ENCODE peak calls at places on chromosomes 4 and X, in six cellular contexts. O is AG09309, Y is cardiac fibroblast, T is right lobe of liver, S is A549, C is nephron progenitor cell. M is an unnamed sample.
A peak's percentile ranks its signal among the peaks of the same experiment; 100 is the strongest.

GRCh38 chr4:186900232-186900900 is 176.7 kb upstream of the FAT1 start:
- DNase-seq in O (peak; percentile 45), Y (peak; percentile 54), T (no peak), S (peak; percentile 42), C (no peak), M (peak; percentile 47)

GRCh38 chr4:83605744-83606172 is 69.8 kb downstream of the GPAT3 start:
- DNase-seq in O (no peak), Y (no peak), T (no peak), S (no peak), C (no peak), M (no peak)

GRCh38 chr4:100935090-100935489 is 412.2 kb downstream of the PPP3CA start:
- DNase-seq in O (no peak), Y (peak; percentile 5), T (no peak), S (peak; percentile 35), C (no peak), M (peak; percentile 52)

GRCh38 chr4:26346203-26346620 is 25.4 kb downstream of the RBPJ start:
- DNase-seq in O (no peak), Y (peak; percentile 76), T (no peak), S (no peak), C (no peak), M (no peak)

GRCh38 chrX:130282151-130282550 is 13.5 kb upstream of the ZNF280C start:
- DNase-seq in O (no peak), Y (no peak), T (no peak), S (no peak), C (no peak), M (no peak)

GRCh38 chrX:96752776-96753175 is 68.1 kb downstream of the DIAPH2 start:
- DNase-seq in O (no peak), Y (no peak), T (no peak), S (no peak), C (no peak), M (no peak)

GRCh38 chr4:99201687-99202086 is 17.4 kb downstream of the ADH6 start:
- DNase-seq in O (peak; percentile 14), Y (peak; percentile 83), T (no peak), S (no peak), C (no peak), M (peak; percentile 21)

GRCh38 chr4:137474711-137475301 is 57.5 kb downstream of the PCDH18 start:
- DNase-seq in O (no peak), Y (peak; percentile 85), T (no peak), S (no peak), C (no peak), M (peak; percentile 25)

GRCh38 chrX:151722241-151722846 is 6.5 kb downstream of the FATE1 start:
- DNase-seq in O (no peak), Y (peak; percentile 23), T (peak; percentile 56), S (peak; percentile 12), C (peak; percentile 62), M (no peak)

GRCh38 chrX:34638116-34638515 is 19.0 kb downstream of the TMEM47 start:
- DNase-seq in O (no peak), Y (peak; percentile 57), T (no peak), S (peak; percentile 31), C (no peak), M (peak; percentile 57)

DNA sequence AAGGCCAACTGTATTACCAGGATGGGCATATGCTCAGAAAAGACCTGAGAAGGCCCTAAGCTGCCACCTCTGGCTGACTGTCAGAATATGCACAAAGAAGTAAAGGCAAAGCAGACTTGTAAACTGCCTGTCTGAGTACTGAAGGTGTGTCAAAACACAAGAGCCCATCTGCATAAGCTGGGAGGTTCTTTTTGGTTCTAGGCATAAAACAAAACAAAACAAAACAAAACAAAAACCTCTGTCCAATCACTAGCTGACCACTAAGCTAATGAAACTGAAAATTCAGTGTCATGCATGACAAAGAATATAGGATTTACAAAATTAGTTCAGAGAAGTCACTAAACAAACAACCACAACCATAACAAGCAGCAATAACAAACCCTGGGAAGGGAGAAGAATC is 20.6 kb downstream of the SH3D19 start:
- DNase-seq in O (no peak), Y (no peak), T (no peak), S (peak; percentile 14), C (no peak), M (peak; percentile 37)
- TF ChIP-seq CTCF in O (no peak), Y (no peak), T (no peak), S (no peak), C (no peak), M (no peak)

DNA sequence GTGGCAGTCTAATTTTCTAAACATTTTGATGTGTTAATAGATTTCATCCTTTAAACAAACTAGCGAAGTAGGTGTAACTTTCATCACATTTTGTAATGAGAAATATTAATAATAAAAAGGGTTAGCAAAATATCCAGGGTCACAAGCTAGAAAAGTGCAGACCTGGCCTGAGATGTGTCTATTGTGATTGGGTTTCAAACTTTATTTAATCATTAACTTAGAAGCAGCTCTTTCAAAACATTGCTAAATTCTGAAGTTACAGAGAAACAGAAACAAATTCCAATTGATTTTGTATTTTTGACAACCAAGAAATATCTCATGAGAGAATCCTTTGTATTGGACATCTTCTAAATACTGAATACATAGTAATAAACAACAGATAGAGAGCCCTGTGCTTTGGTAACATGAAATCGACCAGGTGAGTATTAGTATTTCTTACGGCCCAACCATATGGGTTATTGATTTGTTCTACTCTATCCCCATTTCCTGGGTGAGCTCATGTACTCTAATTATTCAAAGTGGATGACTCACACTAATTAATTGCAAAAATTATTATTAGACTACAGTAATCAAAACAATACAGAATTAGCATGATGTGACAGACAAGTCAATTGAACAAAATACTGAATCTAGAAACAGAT is 1093.8 kb upstream of the AGA start:
- DNase-seq in O (no peak), Y (no peak), T (no peak), S (no peak), C (no peak), M (no peak)
- TF ChIP-seq CTCF in O (no peak), Y (no peak), T (no peak), S (no peak), C (no peak), M (no peak)

DNA sequence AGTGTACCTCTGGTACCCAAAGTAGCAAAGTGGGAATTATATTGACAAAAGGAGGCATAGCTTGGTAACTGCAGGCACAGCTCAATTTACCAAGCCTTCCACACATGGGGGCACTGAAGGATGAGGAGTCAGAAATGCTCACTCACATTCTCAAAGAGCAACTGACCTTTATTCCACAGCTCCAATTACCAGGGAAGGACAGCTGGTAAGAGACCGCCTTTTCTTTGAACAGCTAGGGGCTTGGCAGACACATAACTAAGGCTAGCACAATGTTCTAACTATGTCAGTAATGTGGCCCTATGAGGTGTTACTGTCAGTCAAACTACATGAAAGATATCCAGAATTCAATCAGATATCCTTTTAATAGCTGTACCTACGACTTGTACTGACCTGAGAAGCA is 20.5 kb upstream of the STS start:
- DNase-seq in O (no peak), Y (no peak), T (no peak), S (no peak), C (no peak), M (no peak)
- TF ChIP-seq CTCF in O (no peak), Y (no peak), T (no peak), S (no peak), C (no peak), M (no peak)

GRCh38 chrX:48538641-48539344 is 721 bp upstream of the TBC1D25 start:
- DNase-seq in O (no peak), Y (no peak), T (peak; percentile 55), S (no peak), C (no peak), M (no peak)

GRCh38 chrX:48540015-48540350 is 469 bp downstream of the TBC1D25 start:
- DNase-seq in O (no peak), Y (peak; percentile 59), T (no peak), S (no peak), C (no peak), M (peak; percentile 38)

GRCh38 chrX:48539345-48540014 is at the start of gene TBC1D25:
- DNase-seq in O (peak; percentile 81), Y (peak; percentile 98), T (peak; percentile 97), S (peak; percentile 99), C (peak; percentile 95), M (peak; percentile 96)

GRCh38 chrX:48540480-48540879 is 966 bp downstream of the TBC1D25 start:
- DNase-seq in O (no peak), Y (no peak), T (no peak), S (no peak), C (no peak), M (no peak)

GRCh38 chrX:48541140-48541814 is 1.8 kb downstream of the TBC1D25 start:
- DNase-seq in O (no peak), Y (no peak), T (no peak), S (no peak), C (no peak), M (no peak)
- TF ChIP-seq CTCF in O (no peak), Y (no peak), T (no peak), S (no peak), C (no peak), M (no peak)

GRCh38 chrX:36913551-36913950 is 94.6 kb upstream of the FAM47C start:
- DNase-seq in O (no peak), Y (no peak), T (no peak), S (no peak), C (no peak), M (no peak)

GRCh38 chrX:36909584-36909983 is 98.6 kb upstream of the FAM47C start:
- DNase-seq in O (no peak), Y (peak; percentile 18), T (no peak), S (no peak), C (no peak), M (peak; percentile 5)

GRCh38 chrX:36908801-36909403 is 99.3 kb upstream of the FAM47C start:
- DNase-seq in O (no peak), Y (peak; percentile 34), T (no peak), S (peak; percentile 41), C (no peak), M (peak; percentile 53)
- TF ChIP-seq CTCF in O (peak; percentile 49), Y (peak; percentile 41), T (peak; percentile 60), S (peak; percentile 61), C (peak; percentile 46), M (peak; percentile 48)

GRCh38 chr4:18039113-18039512 is 17.6 kb upstream of the LCORL start:
- DNase-seq in O (no peak), Y (no peak), T (no peak), S (no peak), C (no peak), M (peak; percentile 14)

GRCh38 chr4:18042012-18042411 is 20.5 kb upstream of the LCORL start:
- DNase-seq in O (no peak), Y (no peak), T (no peak), S (no peak), C (no peak), M (no peak)

GRCh38 chr4:18041114-18041513 is 19.6 kb upstream of the LCORL start:
- DNase-seq in O (no peak), Y (no peak), T (no peak), S (no peak), C (no peak), M (no peak)

DNA sequence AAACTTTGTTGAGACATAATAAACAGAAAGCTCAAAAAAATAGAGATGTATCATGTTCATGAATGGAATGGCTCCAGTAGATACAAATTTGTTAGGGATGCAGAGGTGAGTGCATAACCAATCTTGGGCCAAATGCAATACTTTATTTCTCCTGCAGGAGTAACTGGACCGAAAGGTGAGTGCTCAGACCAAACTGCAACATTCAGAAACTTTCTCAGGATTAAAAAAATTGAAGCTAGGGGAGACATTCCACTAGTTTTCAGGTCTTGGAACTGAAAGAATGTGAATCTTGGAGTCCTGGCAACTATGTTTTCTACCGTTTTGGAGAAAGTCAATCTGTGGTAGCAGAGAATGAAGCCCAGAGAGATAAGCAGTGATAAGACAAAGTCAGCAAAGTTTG is 21.2 kb upstream of the LCORL start:
- DNase-seq in O (no peak), Y (no peak), T (no peak), S (no peak), C (no peak), M (peak; percentile 20)
- TF ChIP-seq CTCF in O (no peak), Y (peak; percentile 33), T (no peak), S (no peak), C (peak; percentile 38), M (no peak)